ENCODE peak calls at places on chromosomes 7 and 10, in six cellular contexts. T, A, P, E, C and W are unnamed samples.
A peak's percentile ranks its signal among the peaks of the same experiment; 100 is the strongest.

GRCh38 chr7:29106128-29106988 is 40.0 kb downstream of the CPVL start:
- DNase-seq in P (no peak), A (peak; percentile 67), E (peak; percentile 57), T (peak; percentile 9), C (peak; percentile 28), W (peak; percentile 63)

GRCh38 chr10:65945071-65945470 is 980.8 kb upstream of the LRRTM3 start:
- DNase-seq in P (no peak), A (no peak), E (no peak), T (no peak), C (no peak), W (no peak)

GRCh38 chr7:53658956-53659355 is 623.5 kb downstream of the POM121L12 start:
- DNase-seq in E (no peak), C (no peak), T (no peak), P (no peak), A (no peak), W (no peak)

GRCh38 chr7:3432916-3433315 is 131.9 kb downstream of the SDK1 start:
- DNase-seq in C (no peak), A (no peak), E (no peak), T (no peak), P (no peak), W (no peak)

GRCh38 chr10:121766426-121766825 is 161.4 kb downstream of the ATE1 start:
- DNase-seq in C (no peak), A (no peak), T (no peak), E (no peak), P (no peak), W (no peak)

GRCh38 chr7:7821517-7821916 is 103.1 kb upstream of the RPA3 start:
- DNase-seq in A (no peak), P (no peak), C (no peak), E (no peak), T (no peak), W (no peak)

GRCh38 chr7:134834689-134835462 is 55.4 kb downstream of the CALD1 start:
- DNase-seq in C (no peak), E (no peak), A (peak; percentile 90), T (no peak), P (no peak), W (no peak)

GRCh38 chr10:25578061-25578460 is 356.0 kb upstream of the MYO3A start:
- DNase-seq in E (no peak), A (no peak), C (no peak), T (no peak), P (no peak), W (no peak)

GRCh38 chr7:158458716-158459282 is 128.8 kb downstream of the PTPRN2 start:
- DNase-seq in T (no peak), A (no peak), P (no peak), C (no peak), E (no peak), W (no peak)

GRCh38 chr7:47804767-47805545 is 143.3 kb downstream of the PKD1L1 start:
- DNase-seq in P (no peak), A (peak; percentile 40), E (no peak), C (peak; percentile 53), T (no peak), W (no peak)

GRCh38 chr7:157429001-157429679 is 92.3 kb downstream of the DNAJB6 start:
- DNase-seq in C (no peak), A (peak; percentile 11), E (no peak), P (no peak), T (no peak), W (no peak)

GRCh38 chr7:17206354-17206905 is 92.0 kb upstream of the AHR start:
- DNase-seq in P (no peak), A (no peak), C (no peak), E (peak; percentile 50), T (no peak), W (no peak)

GRCh38 chr10:77350134-77350533 is 287.5 kb downstream of the KCNMA1 start:
- DNase-seq in A (no peak), C (no peak), T (no peak), P (no peak), E (no peak), W (no peak)

GRCh38 chr7:98870807-98871491 is 1.1 kb upstream of the TMEM130 start:
- DNase-seq in C (no peak), T (no peak), E (no peak), A (no peak), P (no peak), W (no peak)

GRCh38 chr10:57964371-57964770 is 303.3 kb downstream of the IPMK start:
- DNase-seq in P (no peak), E (no peak), C (peak; percentile 23), A (peak; percentile 91), T (peak; percentile 63), W (peak; percentile 74)

GRCh38 chr7:39602351-39602750 is 21.0 kb upstream of the RALA start:
- DNase-seq in T (no peak), E (no peak), C (peak; percentile 71), A (peak; percentile 63), P (no peak), W (no peak)

GRCh38 chr7:3164363-3164762 is 120.7 kb upstream of the CARD11 start:
- DNase-seq in C (no peak), T (no peak), P (no peak), A (no peak), E (no peak), W (no peak)

GRCh38 chr10:53233759-53234158 is 461.2 kb upstream of the MBL2 start:
- DNase-seq in A (no peak), P (no peak), C (no peak), T (no peak), E (no peak), W (no peak)